ENCODE peak calls at places on chromosomes 3 and 15, in five cellular contexts. X is IMR-90, F is mesendoderm, V is H1, I is neuronal stem cell. R is an unnamed sample.

GRCh38 chr15:32701863-32702262 is 15.9 kb upstream of the GREM1 start:
- DNase-seq in X (peak; percentile 30), F (no peak), V (no peak), I (no peak), R (no peak)

GRCh38 chr3:46713048-46713897 is 4.4 kb downstream of the PRSS50 start:
- DNase-seq in X (no peak), F (no peak), V (no peak), I (no peak), R (no peak)

GRCh38 chr15:69021895-69022294 is 7.4 kb downstream of the NOX5 start:
- DNase-seq in X (peak; percentile 29), F (no peak), V (no peak), I (no peak), R (peak; percentile 69)

GRCh38 chr15:39140060-39140604 is 440.7 kb upstream of the THBS1 start:
- DNase-seq in X (peak; percentile 98), F (peak; percentile 83), V (no peak), I (no peak), R (peak; percentile 98)

GRCh38 chr15:90264649-90265048 is 823 bp upstream of the NGRN start:
- DNase-seq in X (no peak), F (no peak), V (no peak), I (no peak), R (no peak)

GRCh38 chr3:38493019-38493418 is 3.1 kb upstream of the EXOG start:
- DNase-seq in X (peak; percentile 86), F (no peak), V (no peak), I (no peak), R (peak; percentile 4)

GRCh38 chr15:62403164-62403809 is 238.2 kb upstream of the C2CD4B start:
- DNase-seq in X (peak; percentile 74), F (no peak), V (no peak), I (no peak), R (peak; percentile 78)

GRCh38 chr15:23690450-23690852 is 3.3 kb upstream of the NDN start:
- DNase-seq in X (peak; percentile 61), F (peak; percentile 35), V (peak; percentile 45), I (peak; percentile 62), R (peak; percentile 61)

GRCh38 chr3:42014443-42014945 is 52.6 kb upstream of the ULK4 start:
- DNase-seq in X (no peak), F (peak; percentile 29), V (no peak), I (no peak), R (peak; percentile 33)

GRCh38 chr15:72178976-72179585 is 18.5 kb downstream of the GRAMD2A start:
- DNase-seq in X (no peak), F (no peak), V (no peak), I (no peak), R (no peak)

GRCh38 chr15:48084759-48085420 is 35.9 kb upstream of the SLC24A5 start:
- DNase-seq in X (peak; percentile 50), F (peak; percentile 76), V (no peak), I (peak; percentile 37), R (peak; percentile 66)

GRCh38 chr3:62151591-62151990 is 221.8 kb downstream of the FEZF2 start:
- DNase-seq in X (peak; percentile 43), F (no peak), V (no peak), I (no peak), R (no peak)

GRCh38 chr15:43143203-43143941 is 10.0 kb downstream of the TMEM62 start:
- DNase-seq in X (peak; percentile 16), F (no peak), V (no peak), I (no peak), R (no peak)

GRCh38 chr3:64161481-64161952 is 63.7 kb downstream of the PRICKLE2 start:
- DNase-seq in X (no peak), F (no peak), V (no peak), I (no peak), R (no peak)

GRCh38 chr15:66472176-66472999 is 25.2 kb downstream of the SNAPC5 start:
- DNase-seq in X (peak; percentile 50), F (peak; percentile 99), V (no peak), I (no peak), R (peak; percentile 50)

GRCh38 chr3:54065140-54065539 is 57.2 kb upstream of the CACNA2D3 start:
- DNase-seq in X (no peak), F (no peak), V (no peak), I (no peak), R (no peak)

GRCh38 chr15:39608741-39609140 is 27.9 kb downstream of the THBS1 start:
- DNase-seq in X (no peak), F (no peak), V (no peak), I (no peak), R (no peak)

GRCh38 chr3:109025896-109026295 is 72.2 kb upstream of the GUCA1C start:
- DNase-seq in X (no peak), F (no peak), V (no peak), I (no peak), R (no peak)

GRCh38 chr3:174438501-174439156 is 420.5 kb upstream of the NAALADL2 start:
- DNase-seq in X (no peak), F (peak; percentile 11), V (no peak), I (no peak), R (peak; percentile 22)

GRCh38 chr15:53976844-53977392 is 1.3 kb upstream of the UNC13C start:
- DNase-seq in X (no peak), F (peak; percentile 87), V (peak; percentile 51), I (peak; percentile 27), R (no peak)

GRCh38 chr15:74892313-74892712 is 2.5 kb downstream of the MPI start:
- DNase-seq in X (no peak), F (no peak), V (no peak), I (no peak), R (no peak)

GRCh38 chr3:29764603-29765254 is 483.9 kb downstream of the RBMS3 start:
- DNase-seq in X (peak; percentile 89), F (no peak), V (no peak), I (no peak), R (peak; percentile 49)

GRCh38 chr15:75230524-75231371 is 27.4 kb upstream of the GOLGA6C start:
- DNase-seq in X (no peak), F (peak; percentile 39), V (no peak), I (no peak), R (no peak)

GRCh38 chr15:63176302-63176701 is 13.1 kb upstream of the RAB8B start:
- DNase-seq in X (peak; percentile 83), F (no peak), V (peak; percentile 16), I (no peak), R (no peak)

GRCh38 chr3:170055209-170055608 is 17.4 kb downstream of the GPR160 start:
- DNase-seq in X (peak; percentile 51), F (no peak), V (peak; percentile 28), I (no peak), R (peak; percentile 17)

GRCh38 chr3:43695443-43695842 is 4.7 kb downstream of the ABHD5 start:
- DNase-seq in X (peak; percentile 86), F (no peak), V (no peak), I (no peak), R (peak; percentile 72)

GRCh38 chr15:67030036-67030762 is 35.2 kb upstream of the SMAD3 start:
- DNase-seq in X (no peak), F (peak; percentile 77), V (peak; percentile 85), I (peak; percentile 76), R (peak; percentile 43)

GRCh38 chr15:64901914-64902313 is 9.8 kb upstream of the ANKDD1A start:
- DNase-seq in X (no peak), F (no peak), V (no peak), I (no peak), R (no peak)

GRCh38 chr3:52039426-52039825 is 16.9 kb downstream of the DUSP7 start:
- DNase-seq in X (no peak), F (no peak), V (no peak), I (no peak), R (no peak)

GRCh38 chr3:149095487-149095886 is 9.2 kb upstream of the HLTF start:
- DNase-seq in X (no peak), F (no peak), V (no peak), I (no peak), R (no peak)

GRCh38 chr15:79942656-79943481 is 28.1 kb downstream of the BCL2A1 start:
- DNase-seq in X (peak; percentile 76), F (no peak), V (no peak), I (no peak), R (peak; percentile 66)

GRCh38 chr3:140292684-140293083 is 357.7 kb downstream of the CLSTN2 start:
- DNase-seq in X (no peak), F (no peak), V (no peak), I (no peak), R (peak; percentile 20)

DNA sequence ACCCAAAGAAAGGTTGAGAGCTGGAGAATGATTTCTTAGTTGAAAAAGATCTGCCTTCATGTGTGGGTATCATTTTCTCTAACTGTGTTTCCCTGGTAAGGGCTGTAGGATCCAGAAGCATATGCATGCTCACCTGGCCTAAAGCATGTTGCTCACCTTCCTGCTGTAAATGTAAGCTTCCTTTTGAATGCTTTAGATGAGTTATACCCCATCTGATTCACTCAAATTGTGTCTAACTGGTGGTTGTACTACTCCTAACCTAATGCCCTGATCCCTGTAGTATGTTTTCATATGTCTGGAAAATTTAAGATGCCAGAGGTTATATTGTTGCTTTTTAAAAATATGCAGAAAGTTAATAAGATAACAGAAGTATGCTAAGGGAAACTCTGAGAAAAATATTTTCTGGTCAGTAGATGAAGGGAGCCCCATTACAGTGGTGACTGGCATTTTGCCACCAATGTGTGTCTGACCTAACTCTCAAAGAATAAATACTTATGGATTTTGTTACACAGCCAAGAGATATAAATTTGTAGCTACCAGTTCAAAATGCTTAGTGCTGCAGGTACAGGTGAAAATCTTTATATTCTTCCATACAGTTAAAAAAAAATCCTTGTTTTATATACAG is 7.7 kb downstream of the FILIP1L start:
- DNase-seq in X (peak; percentile 57), F (no peak), V (no peak), I (no peak), R (peak; percentile 30)
- H3K27ac ChIP-seq in X (no peak overlapping the region), F (no peak overlapping the region), V (no peak overlapping the region), I (no peak overlapping the region), R (no peak overlapping the region)

GRCh38 chr3:69763976-69764851 is 24.9 kb downstream of the MITF start:
- DNase-seq in X (no peak), F (no peak), V (no peak), I (no peak), R (no peak)
- H3K4me3 ChIP-seq in X (no peak overlapping the region), F (no peak overlapping the region), V (no peak overlapping the region), I (no peak overlapping the region), R (no peak overlapping the region)

DNA sequence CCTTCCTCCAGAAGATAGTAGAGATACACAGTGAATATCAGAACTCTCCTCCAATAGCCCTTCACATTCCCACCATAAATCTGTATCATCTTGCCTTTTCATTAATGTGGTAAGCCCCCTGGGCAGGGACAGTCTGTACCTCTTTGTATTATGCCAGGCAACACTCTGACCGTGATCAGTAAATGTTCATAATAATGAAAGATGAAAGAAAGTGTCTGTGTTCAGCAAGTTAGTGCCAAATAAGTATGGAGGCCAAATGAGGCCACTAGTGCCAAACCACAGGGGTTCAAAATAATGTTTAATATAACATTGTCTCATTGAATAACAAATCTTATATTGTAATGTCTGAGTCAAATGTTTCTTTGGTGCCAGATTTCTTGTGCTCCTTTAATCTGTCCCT is 104.3 kb downstream of the CMSS1 start:
- DNase-seq in X (no peak), F (no peak), V (no peak), I (no peak), R (no peak)
- H2BK15ac ChIP-seq in X (peak overlapping the region; percentile 4), F (peak overlapping the region; percentile 94), V (no peak overlapping the region), I (no peak overlapping the region), R (no peak overlapping the region)

DNA sequence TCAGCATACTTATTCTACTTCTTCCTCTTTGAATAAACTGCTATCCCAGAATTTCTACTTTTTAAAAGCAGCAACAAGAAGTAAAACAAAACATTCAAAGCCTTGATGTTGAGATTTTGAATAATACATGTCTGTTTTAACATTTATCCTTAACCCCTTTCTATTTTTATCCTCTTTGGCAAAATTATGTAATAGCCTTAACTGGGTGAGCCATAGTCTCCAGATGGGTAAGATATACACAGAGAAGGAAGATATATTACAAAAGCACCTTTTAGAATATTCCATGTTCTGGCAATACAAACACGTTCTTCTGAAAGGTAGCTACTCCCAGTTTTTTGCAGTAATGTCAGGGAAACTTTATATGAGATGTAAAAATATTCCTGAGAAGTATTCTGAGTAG is 123.7 kb downstream of the MBNL1 start:
- DNase-seq in X (no peak), F (no peak), V (no peak), I (no peak), R (peak; percentile 51)
- H3K27ac ChIP-seq in X (no peak overlapping the region), F (no peak overlapping the region), V (no peak overlapping the region), I (no peak overlapping the region), R (no peak overlapping the region)

R was measured in mesenchymal stem cell.